ENCODE peak calls at places on chromosomes 3 and 15, in six cellular contexts. E is ovary, Z is neural crest cell, R is SK-N-SH, I is astrocyte of the spinal cord, G is neural progenitor cell. O is an unnamed sample.
A peak's percentile ranks its signal among the peaks of the same experiment; 100 is the strongest.

GRCh38 chr3:119731545-119732343 is 28.9 kb downstream of the CFAP91 start:
- DNase-seq in R (no peak), E (no peak), Z (no peak), I (peak; percentile 46), G (peak; percentile 65), O (no peak)

GRCh38 chr3:62622553-62623174 is 249.3 kb upstream of the FEZF2 start:
- DNase-seq in G (peak; percentile 74), Z (no peak), I (peak; percentile 70), E (no peak), R (peak; percentile 44), O (peak; percentile 21)

GRCh38 chr3:62415312-62415791 is 42.0 kb upstream of the FEZF2 start:
- DNase-seq in R (no peak), G (peak; percentile 98), I (no peak), E (no peak), Z (peak; percentile 10), O (no peak)

GRCh38 chr3:58102976-58103447 is 94.8 kb downstream of the FLNB start:
- DNase-seq in I (no peak), R (no peak), G (no peak), E (peak; percentile 84), Z (no peak), O (no peak)

GRCh38 chr3:134094491-134094890 is 64.8 kb upstream of the SLCO2A1 start:
- DNase-seq in Z (no peak), G (no peak), R (no peak), I (no peak), E (no peak), O (no peak)

GRCh38 chr3:125287248-125287647 is 74.7 kb upstream of the SLC12A8 start:
- DNase-seq in R (no peak), E (no peak), Z (no peak), I (no peak), G (no peak), O (no peak)

GRCh38 chr3:10816019-10816862 is at the start of gene SLC6A11:
- DNase-seq in Z (peak; percentile 36), I (no peak), G (peak; percentile 76), R (peak; percentile 94), E (no peak), O (peak; percentile 77)

GRCh38 chr3:35772364-35773009 is 133.2 kb downstream of the ARPP21 start:
- DNase-seq in Z (no peak), R (peak; percentile 12), I (peak; percentile 25), G (no peak), E (no peak), O (no peak)

GRCh38 chr3:100082724-100083123 is 31.6 kb downstream of the FILIP1L start:
- DNase-seq in Z (no peak), I (peak; percentile 75), R (no peak), E (no peak), G (no peak), O (no peak)

GRCh38 chr15:58678683-58679082 is 70.8 kb downstream of the ADAM10 start:
- DNase-seq in Z (no peak), R (no peak), I (no peak), G (no peak), E (no peak), O (no peak)

GRCh38 chr15:68774521-68775293 is 46.0 kb downstream of the ANP32A start:
- DNase-seq in E (peak; percentile 71), I (no peak), R (no peak), G (no peak), Z (no peak), O (no peak)

GRCh38 chr15:64349375-64349774 is 6.6 kb downstream of the CSNK1G1 start:
- DNase-seq in R (no peak), G (no peak), I (no peak), E (no peak), Z (no peak), O (no peak)

GRCh38 chr3:124230928-124231456 is 239.1 kb upstream of the ROPN1 start:
- DNase-seq in G (peak; percentile 28), I (no peak), Z (no peak), R (no peak), E (no peak), O (no peak)

GRCh38 chr3:50356553-50356952 is 2.8 kb downstream of the TMEM115 start:
- DNase-seq in Z (no peak), I (no peak), G (no peak), R (no peak), E (no peak), O (no peak)

GRCh38 chr3:149812606-149813366 is at the start of gene RNF13:
- DNase-seq in G (peak; percentile 90), Z (peak; percentile 86), E (peak; percentile 98), R (peak; percentile 89), I (peak; percentile 95), O (peak; percentile 58)

GRCh38 chr15:101024111-101024695 is 105.0 kb downstream of the LRRK1 start:
- DNase-seq in I (peak; percentile 90), R (no peak), Z (no peak), G (no peak), E (peak; percentile 74), O (no peak)

GRCh38 chr3:45319231-45320085 is 68.9 kb upstream of the LARS2 start:
- DNase-seq in G (no peak), I (no peak), R (no peak), Z (no peak), E (no peak), O (no peak)

GRCh38 chr3:58379351-58380073 is 46.8 kb downstream of the PXK start:
- DNase-seq in E (no peak), G (no peak), I (no peak), Z (no peak), R (no peak), O (no peak)

GRCh38 chr3:97896547-97896946 is 74.7 kb downstream of the CRYBG3 start:
- DNase-seq in I (no peak), E (no peak), G (no peak), Z (no peak), R (no peak), O (no peak)

GRCh38 chr3:28081533-28081947 is 159.9 kb upstream of the CMC1 start:
- DNase-seq in Z (no peak), I (no peak), G (no peak), R (no peak), E (no peak), O (no peak)

GRCh38 chr3:73432723-73433032 is 192.1 kb downstream of the PDZRN3 start:
- DNase-seq in R (no peak), E (no peak), Z (no peak), G (no peak), I (no peak), O (no peak)